ENCODE peak calls at places on chromosomes 5 and 9, in seven cellular contexts. P is NCI-H2171 treated with DMSO at 0.1 percent for 48 hours; R is activated CD4-positive, alpha-beta T cell treated with anti-CD3 and anti-CD28 coated beads for 36 hours; Q is hippocampal formation; O is GM04503; D is ascending aorta; M is heart right ventricle. V is an unnamed sample.
A peak's percentile ranks its signal among the peaks of the same experiment; 100 is the strongest.

GRCh38 chr5:61290815-61291214 is 41.2 kb upstream of the ZSWIM6 start:
- DNase-seq in D (no peak), R (no peak), Q (no peak), P (no peak), M (no peak), O (no peak), V (no peak)

GRCh38 chr9:86695904-86696424 is 251.3 kb downstream of the GAS1 start:
- DNase-seq in D (no peak), O (no peak), Q (no peak), M (no peak), P (no peak), R (no peak), V (no peak)

GRCh38 chr5:50675385-50675784 is 8.9 kb downstream of the PARP8 start:
- DNase-seq in O (no peak), M (no peak), R (no peak), Q (no peak), P (no peak), D (no peak), V (no peak)

GRCh38 chr9:76297721-76298239 is 96.4 kb downstream of the RFK start:
- DNase-seq in D (no peak), P (no peak), Q (no peak), R (no peak), O (no peak), M (peak; percentile 25), V (no peak)

GRCh38 chr5:33592245-33592644 is 151.5 kb downstream of the TARS1 start:
- DNase-seq in P (no peak), R (no peak), M (no peak), Q (no peak), D (no peak), O (no peak), V (no peak)

GRCh38 chr5:65120371-65120967 is 351.7 kb downstream of the CWC27 start:
- DNase-seq in M (no peak), R (no peak), Q (no peak), D (no peak), O (no peak), P (peak; percentile 69), V (no peak)

GRCh38 chr5:170773031-170773985 is 10.2 kb upstream of the GABRP start:
- DNase-seq in R (no peak), O (no peak), Q (no peak), M (no peak), P (no peak), D (no peak), V (no peak)

GRCh38 chr5:142717582-142718215 is 31.8 kb upstream of the FGF1 start:
- DNase-seq in Q (no peak), R (peak; percentile 39), M (no peak), D (peak; percentile 71), O (no peak), P (peak; percentile 31), V (no peak)

GRCh38 chr9:137140151-137141012 is 1.4 kb downstream of the GRIN1 start:
- DNase-seq in P (no peak), O (no peak), R (no peak), M (no peak), D (no peak), Q (no peak), V (no peak)

GRCh38 chr5:107805166-107805565 is 134.4 kb upstream of the EFNA5 start:
- DNase-seq in P (peak; percentile 39), Q (no peak), O (no peak), R (no peak), M (no peak), D (no peak), V (no peak)

GRCh38 chr9:90659626-90660364 is 17.2 kb upstream of the DIRAS2 start:
- DNase-seq in D (no peak), Q (no peak), R (no peak), M (no peak), P (no peak), O (no peak), V (no peak)

GRCh38 chr9:23563497-23563896 is 262.5 kb downstream of the ELAVL2 start:
- DNase-seq in P (no peak), D (no peak), M (no peak), R (no peak), O (no peak), Q (no peak), V (no peak)

V was measured in NCI-H446 treated with DMSO at 0.1 percent for 48 hours.